ENCODE peak calls at places on chromosomes 12 and 14, in four cellular contexts. W is cardiac fibroblast, V is PC-3, X is neural progenitor cell. I is an unnamed sample.

GRCh38 chr14:33682746-33683145 is 268.1 kb downstream of the EGLN3 start:
- DNase-seq in V (no peak), W (peak; percentile 98), X (no peak), I (peak; percentile 91)

GRCh38 chr12:93090768-93091172 is 161.7 kb upstream of the EEA1 start:
- DNase-seq in X (no peak), V (peak; percentile 92), W (peak; percentile 48), I (peak; percentile 72)

GRCh38 chr14:90522585-90523191 is 125.9 kb downstream of the CALM1 start:
- DNase-seq in V (peak; percentile 72), X (peak; percentile 61), W (peak; percentile 65), I (peak; percentile 13)

GRCh38 chr12:10965511-10965910 is 21.2 kb downstream of the TAS2R50 start:
- DNase-seq in W (peak; percentile 12), V (no peak), X (no peak), I (no peak)

GRCh38 chr12:108623577-108623976 is 10.1 kb downstream of the SELPLG start:
- DNase-seq in V (no peak), W (no peak), X (no peak), I (no peak)

GRCh38 chr12:68792952-68793351 is 15.0 kb upstream of the MDM2 start:
- DNase-seq in X (peak; percentile 14), V (peak; percentile 50), W (peak; percentile 35), I (peak; percentile 64)

GRCh38 chr14:66206554-66206953 is 279.6 kb upstream of the CCDC196 start:
- DNase-seq in W (no peak), X (no peak), V (no peak), I (no peak)

GRCh38 chr14:96263347-96264199 is 7.6 kb downstream of the BDKRB1 start:
- DNase-seq in W (peak; percentile 50), V (no peak), X (no peak), I (no peak)

GRCh38 chr12:32369202-32369601 is 30.2 kb upstream of the FGD4 start:
- DNase-seq in V (no peak), W (no peak), X (no peak), I (no peak)

GRCh38 chr12:67161322-67161918 is 107.7 kb upstream of the CAND1 start:
- DNase-seq in X (peak; percentile 29), V (peak; percentile 68), W (peak; percentile 51), I (peak; percentile 61)

GRCh38 chr14:104864267-104865068 is 600 bp upstream of the CEP170B start:
- DNase-seq in W (no peak), V (peak; percentile 77), X (peak; percentile 75), I (peak; percentile 65)

GRCh38 chr12:32159925-32160324 is 53.3 kb downstream of the BICD1 start:
- DNase-seq in X (no peak), W (peak; percentile 35), V (no peak), I (no peak)

GRCh38 chr14:31712244-31713127 is 151.3 kb downstream of the NUBPL start:
- DNase-seq in V (no peak), W (no peak), X (no peak), I (no peak)

GRCh38 chr12:1502856-1503255 is 91.5 kb downstream of the FBXL14 start:
- DNase-seq in W (peak; percentile 12), X (no peak), V (no peak), I (no peak)
- TF ChIP-seq CTCF in W (no peak), X (no peak), V (no peak), I (no peak)

GRCh38 chr12:98371419-98371818 is 144.0 kb upstream of the TMPO start:
- DNase-seq in W (peak; percentile 25), V (no peak), X (no peak), I (no peak)

GRCh38 chr12:98373019-98373554 is 142.3 kb upstream of the TMPO start:
- DNase-seq in V (peak; percentile 68), X (peak; percentile 73), W (peak; percentile 68), I (peak; percentile 75)

GRCh38 chr12:98370976-98371375 is 144.4 kb upstream of the TMPO start:
- DNase-seq in X (no peak), W (no peak), V (no peak), I (no peak)

GRCh38 chr12:98372340-98373018 is 142.9 kb upstream of the TMPO start:
- DNase-seq in W (no peak), V (no peak), X (peak; percentile 12), I (no peak)

GRCh38 chr12:98373982-98374381 is 141.4 kb upstream of the TMPO start:
- DNase-seq in V (no peak), X (peak; percentile 21), W (peak; percentile 22), I (peak; percentile 16)
- TF ChIP-seq CTCF in V (peak; percentile 40), X (peak; percentile 29), W (peak; percentile 34), I (no peak)

DNA sequence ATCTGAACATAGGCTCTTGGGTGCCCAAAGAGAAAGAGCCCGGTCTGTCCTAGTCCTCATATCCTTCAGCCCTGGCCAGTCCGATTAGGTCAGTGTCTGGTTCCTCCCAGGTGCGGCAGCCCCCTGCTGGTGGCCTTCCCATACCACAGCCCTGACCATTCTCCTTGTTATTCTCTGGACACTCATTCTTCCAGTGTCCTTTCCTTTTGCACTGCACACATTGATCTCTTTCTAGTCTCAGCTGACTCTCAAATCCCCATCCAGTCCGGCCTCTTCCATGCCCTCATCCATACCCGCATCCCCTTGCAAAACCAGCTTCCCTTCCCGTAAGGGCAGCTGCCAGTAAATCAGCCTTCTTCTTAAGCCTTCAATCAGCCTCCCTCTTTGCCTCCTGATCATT is 1316.3 kb downstream of the TMEM121 start:
- DNase-seq in V (peak; percentile 34), X (no peak), W (no peak), I (peak; percentile 29)
- TF ChIP-seq CTCF in V (peak; percentile 64), X (no peak), W (peak; percentile 58), I (peak; percentile 54)

DNA sequence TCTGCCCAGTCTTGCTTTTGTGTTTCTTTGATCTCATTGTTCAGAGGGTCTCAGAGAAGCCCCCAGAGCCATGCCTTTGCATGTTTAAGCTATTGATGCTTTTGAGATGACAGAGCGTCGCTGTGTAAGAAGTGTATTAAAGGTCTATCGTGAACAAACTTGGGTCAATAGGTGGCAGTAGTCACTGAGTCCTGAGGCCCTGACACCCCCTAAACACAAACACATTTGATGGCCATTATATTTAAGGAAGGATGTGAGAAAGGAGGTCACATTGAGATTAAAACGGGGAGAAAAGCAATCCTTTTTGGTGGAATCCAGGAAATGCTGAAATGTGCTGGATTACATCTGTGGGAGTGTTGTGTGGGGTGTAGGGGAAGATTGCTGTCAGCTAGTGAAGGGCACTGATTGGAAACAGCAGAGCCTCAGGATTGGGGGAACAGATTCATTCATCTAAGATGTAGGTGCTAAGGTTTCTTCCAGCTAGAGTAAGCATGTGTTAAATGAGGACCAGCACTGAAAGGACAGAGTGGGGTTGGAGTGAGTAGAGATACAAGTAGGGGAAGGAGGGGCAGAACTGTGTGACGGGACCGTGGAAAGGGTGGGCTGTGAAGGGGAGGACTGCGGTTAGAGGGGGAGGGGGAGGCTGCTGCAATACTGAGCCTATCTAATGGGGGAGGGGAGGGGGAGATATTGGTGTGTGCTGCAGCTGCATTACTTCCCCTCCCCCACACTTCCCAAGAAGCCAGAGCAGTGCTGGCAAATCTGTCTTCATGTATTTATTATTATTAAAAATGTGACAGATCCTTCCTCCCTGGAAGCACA is 12.7 kb downstream of the NGDN start:
- DNase-seq in X (peak; percentile 48), V (no peak), W (no peak), I (no peak)
- TF ChIP-seq CTCF in X (peak; percentile 47), V (peak; percentile 30), W (no peak), I (no peak)

GRCh38 chr12:70698345-70698744 is 61.1 kb upstream of the PTPRB start:
- DNase-seq in X (no peak), V (no peak), W (no peak), I (no peak)

GRCh38 chr12:70686907-70687306 is 49.7 kb upstream of the PTPRB start:
- DNase-seq in V (no peak), X (no peak), W (no peak), I (no peak)

GRCh38 chr12:70695361-70696023 is 58.3 kb upstream of the PTPRB start:
- DNase-seq in X (no peak), V (no peak), W (no peak), I (no peak)

GRCh38 chr12:70691018-70691672 is 53.9 kb upstream of the PTPRB start:
- DNase-seq in W (peak; percentile 64), X (no peak), V (no peak), I (no peak)

GRCh38 chr12:70692681-70693288 is 55.6 kb upstream of the PTPRB start:
- DNase-seq in V (peak; percentile 58), X (peak; percentile 7), W (peak; percentile 61), I (peak; percentile 37)
- TF ChIP-seq CTCF in V (peak; percentile 80), X (peak; percentile 53), W (peak; percentile 65), I (peak; percentile 46)

I was measured in MCF 10A.